ENCODE peak calls at places on chromosomes 5 and 9, in six cellular contexts. One of them, this sample, is unnamed.

GRCh38 chr9:85743290-85744128 is 1.8 kb upstream of the AGTPBP1 start:
- DNase-seq in MM.1S: no peak
- DNase-seq in GM12878: no peak
- DNase-seq in PC-3: peak
- DNase-seq in HCT116: peak
- DNase-seq in DND-41: no peak
- DNase-seq in this sample: peak

GRCh38 chr5:95720094-95720793 is 10.9 kb upstream of the RHOBTB3 start:
- DNase-seq in PC-3: no peak
- DNase-seq in HCT116: no peak
- DNase-seq in GM12878: no peak
- DNase-seq in DND-41: no peak
- DNase-seq in MM.1S: no peak
- DNase-seq in this sample: no peak

GRCh38 chr5:134967607-134968006 is at the start of gene CATSPER3:
- DNase-seq in MM.1S: no peak
- DNase-seq in DND-41: no peak
- DNase-seq in HCT116: no peak
- DNase-seq in PC-3: no peak
- DNase-seq in GM12878: no peak
- DNase-seq in this sample: no peak

GRCh38 chr9:14652729-14653377 is 40.4 kb downstream of the ZDHHC21 start:
- DNase-seq in HCT116: no peak
- DNase-seq in DND-41: no peak
- DNase-seq in PC-3: peak
- DNase-seq in MM.1S: no peak
- DNase-seq in GM12878: no peak
- DNase-seq in this sample: peak

GRCh38 chr9:96139592-96140251 is 162.3 kb downstream of the HSD17B3 start:
- DNase-seq in GM12878: no peak
- DNase-seq in DND-41: no peak
- DNase-seq in HCT116: no peak
- DNase-seq in MM.1S: no peak
- DNase-seq in PC-3: peak
- DNase-seq in this sample: no peak

GRCh38 chr9:136021891-136022681 is 60.9 kb upstream of the UBAC1 start:
- DNase-seq in GM12878: no peak
- DNase-seq in MM.1S: no peak
- DNase-seq in PC-3: no peak
- DNase-seq in DND-41: no peak
- DNase-seq in HCT116: no peak
- DNase-seq in this sample: no peak

GRCh38 chr9:115997923-115998322 is 155.7 kb upstream of the PAPPA start:
- DNase-seq in DND-41: no peak
- DNase-seq in MM.1S: no peak
- DNase-seq in GM12878: no peak
- DNase-seq in PC-3: peak
- DNase-seq in HCT116: no peak
- DNase-seq in this sample: no peak

GRCh38 chr9:129938291-129938979 is 103.2 kb downstream of the USP20 start:
- DNase-seq in DND-41: no peak
- DNase-seq in PC-3: peak
- DNase-seq in HCT116: no peak
- DNase-seq in GM12878: no peak
- DNase-seq in MM.1S: no peak
- DNase-seq in this sample: no peak

GRCh38 chr5:130868186-130868821 is 296.8 kb downstream of the HINT1 start:
- DNase-seq in HCT116: no peak
- DNase-seq in DND-41: no peak
- DNase-seq in GM12878: no peak
- DNase-seq in MM.1S: no peak
- DNase-seq in PC-3: no peak
- DNase-seq in this sample: no peak

GRCh38 chr9:35341585-35341984 is 148.3 kb upstream of the RUSC2 start:
- DNase-seq in DND-41: no peak
- DNase-seq in HCT116: no peak
- DNase-seq in PC-3: no peak
- DNase-seq in MM.1S: no peak
- DNase-seq in GM12878: no peak
- DNase-seq in this sample: no peak

GRCh38 chr5:28743362-28743761 is 1705.0 kb upstream of the CDH9 start:
- DNase-seq in PC-3: no peak
- DNase-seq in MM.1S: peak
- DNase-seq in HCT116: no peak
- DNase-seq in GM12878: no peak
- DNase-seq in DND-41: no peak
- DNase-seq in this sample: no peak

GRCh38 chr9:99013550-99013949 is 69.8 kb downstream of the COL15A1 start:
- DNase-seq in MM.1S: no peak
- DNase-seq in HCT116: no peak
- DNase-seq in PC-3: peak
- DNase-seq in GM12878: no peak
- DNase-seq in DND-41: no peak
- DNase-seq in this sample: no peak

GRCh38 chr9:37324261-37324683 is 98.2 kb upstream of the GRHPR start:
- DNase-seq in GM12878: peak
- DNase-seq in PC-3: no peak
- DNase-seq in MM.1S: no peak
- DNase-seq in DND-41: no peak
- DNase-seq in HCT116: no peak
- DNase-seq in this sample: no peak

GRCh38 chr5:174141398-174141797 is 95.9 kb downstream of the NSG2 start:
- DNase-seq in MM.1S: no peak
- DNase-seq in DND-41: no peak
- DNase-seq in PC-3: no peak
- DNase-seq in HCT116: no peak
- DNase-seq in GM12878: no peak
- DNase-seq in this sample: no peak

GRCh38 chr5:124102491-124102890 is 590.5 kb downstream of the CSNK1G3 start:
- DNase-seq in PC-3: peak
- DNase-seq in MM.1S: no peak
- DNase-seq in HCT116: no peak
- DNase-seq in GM12878: no peak
- DNase-seq in DND-41: no peak
- DNase-seq in this sample: no peak

DNA sequence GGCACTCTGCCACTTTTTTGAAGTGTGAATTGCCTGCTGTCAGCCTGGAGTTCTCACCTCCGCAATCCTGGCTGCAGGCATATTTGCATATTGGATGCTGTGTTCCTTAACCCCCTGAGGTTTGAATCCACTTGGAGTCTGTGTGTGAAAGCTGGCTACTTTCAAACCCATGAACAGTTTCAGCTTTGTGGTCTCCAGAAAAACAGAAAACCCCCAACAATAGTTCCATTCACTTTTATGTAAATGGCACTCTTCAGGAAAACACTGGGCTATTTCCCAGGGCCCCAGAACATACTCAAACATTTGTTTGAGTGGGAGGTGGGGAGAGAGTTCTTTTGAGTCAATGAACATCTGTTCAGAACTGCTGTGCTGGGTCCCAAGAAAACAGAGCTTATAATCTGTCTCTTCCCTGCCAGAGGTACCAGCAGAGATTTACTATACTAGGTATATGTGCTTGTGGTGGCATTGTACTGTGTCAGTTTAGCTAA is 5.0 kb downstream of the NUDT2 start:
- DNase-seq in GM12878: no peak
- DNase-seq in HCT116: no peak
- DNase-seq in PC-3: no peak
- DNase-seq in DND-41: no peak
- DNase-seq in MM.1S: no peak
- DNase-seq in this sample: no peak
- H3K9ac ChIP-seq in GM12878: no peak
- H3K9ac ChIP-seq in HCT116: no peak
- H3K9ac ChIP-seq in PC-3: no peak
- H3K9ac ChIP-seq in DND-41: no peak
- H3K9ac ChIP-seq in MM.1S: no peak
- H3K9ac ChIP-seq in this sample: peak

GRCh38 chr5:160173-160510 is 31.2 kb upstream of the LRRC14B start:
- DNase-seq in PC-3: no peak
- DNase-seq in DND-41: no peak
- DNase-seq in MM.1S: no peak
- DNase-seq in GM12878: no peak
- DNase-seq in HCT116: no peak
- DNase-seq in this sample: no peak

GRCh38 chr5:159448-160172 is 31.7 kb upstream of the LRRC14B start:
- DNase-seq in HCT116: no peak
- DNase-seq in DND-41: no peak
- DNase-seq in MM.1S: no peak
- DNase-seq in PC-3: peak
- DNase-seq in GM12878: no peak
- DNase-seq in this sample: peak

GRCh38 chr5:161541-162110 is 29.7 kb upstream of the LRRC14B start:
- DNase-seq in HCT116: no peak
- DNase-seq in MM.1S: no peak
- DNase-seq in DND-41: no peak
- DNase-seq in GM12878: no peak
- DNase-seq in PC-3: no peak
- DNase-seq in this sample: no peak

GRCh38 chr5:162190-162564 is 29.1 kb upstream of the LRRC14B start:
- DNase-seq in GM12878: no peak
- DNase-seq in DND-41: no peak
- DNase-seq in PC-3: no peak
- DNase-seq in HCT116: no peak
- DNase-seq in MM.1S: no peak
- DNase-seq in this sample: no peak

DNA sequence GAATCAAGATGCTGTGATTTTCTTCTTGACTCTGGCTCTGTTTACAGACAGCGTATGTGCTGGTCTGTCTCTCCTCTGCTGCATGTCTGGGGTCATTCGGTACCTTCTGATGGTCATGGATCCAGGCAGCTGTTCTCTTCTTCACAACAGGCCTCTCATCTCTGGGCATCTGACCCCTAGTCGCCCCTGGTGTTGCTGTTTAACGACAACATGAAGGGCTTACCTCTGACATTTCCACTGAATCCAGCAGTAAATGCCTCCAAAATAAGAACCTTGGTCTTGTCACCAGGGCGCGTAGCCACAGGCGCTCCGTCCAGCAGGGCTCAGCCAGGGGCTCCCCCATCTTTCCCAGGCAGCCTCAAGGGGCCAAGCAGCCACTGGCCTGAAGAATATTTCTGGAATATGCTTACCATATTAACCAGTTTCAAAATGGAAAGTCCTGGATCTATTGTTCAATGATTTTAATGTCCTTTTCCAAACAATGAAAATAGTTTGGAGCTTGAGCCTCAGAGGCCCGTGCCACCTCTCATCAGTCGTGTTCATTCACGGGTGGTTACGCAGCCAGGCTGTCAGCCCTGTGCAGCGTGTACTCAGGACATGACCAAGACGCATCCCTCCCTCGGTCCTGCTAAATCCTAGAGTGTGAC is 30.3 kb upstream of the LRRC14B start:
- DNase-seq in MM.1S: no peak
- DNase-seq in HCT116: no peak
- DNase-seq in GM12878: no peak
- DNase-seq in PC-3: no peak
- DNase-seq in DND-41: no peak
- DNase-seq in this sample: no peak
- TF ChIP-seq EZH2 in MM.1S: no peak
- TF ChIP-seq EZH2 in HCT116: no peak
- TF ChIP-seq EZH2 in GM12878: no peak
- TF ChIP-seq EZH2 in PC-3: no peak
- TF ChIP-seq EZH2 in DND-41: no peak
- TF ChIP-seq EZH2 in this sample: no peak

DNA sequence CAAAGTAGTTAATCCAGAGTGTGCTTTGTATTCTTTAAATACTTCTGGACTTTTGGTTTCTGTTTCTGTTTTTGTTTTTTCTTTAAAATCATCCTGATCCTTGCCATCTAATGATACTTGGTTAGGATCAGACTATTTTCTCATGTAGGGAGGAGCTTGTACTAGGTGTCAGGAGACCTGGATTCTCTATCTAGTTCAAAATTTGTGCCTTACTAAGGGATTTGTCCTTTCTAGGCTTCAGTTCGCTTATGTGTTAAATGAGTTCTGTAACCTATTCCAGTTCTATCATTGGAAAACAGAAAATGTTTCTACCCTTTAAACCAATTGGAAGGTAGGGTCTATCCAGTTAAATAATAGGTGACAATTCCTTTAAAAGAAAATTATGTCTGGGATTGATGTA is 3.3 kb upstream of the MEF2C start:
- DNase-seq in DND-41: no peak
- DNase-seq in GM12878: no peak
- DNase-seq in PC-3: no peak
- DNase-seq in MM.1S: peak
- DNase-seq in HCT116: no peak
- DNase-seq in this sample: no peak
- H3K4me3 ChIP-seq in DND-41: no peak
- H3K4me3 ChIP-seq in GM12878: peak
- H3K4me3 ChIP-seq in PC-3: no peak
- H3K4me3 ChIP-seq in MM.1S: peak
- H3K4me3 ChIP-seq in HCT116: no peak
- H3K4me3 ChIP-seq in this sample: no peak

GRCh38 chr9:92142329-92142728 is 27.1 kb upstream of the SPTLC1 start:
- DNase-seq in PC-3: no peak
- DNase-seq in GM12878: no peak
- DNase-seq in MM.1S: no peak
- DNase-seq in DND-41: no peak
- DNase-seq in HCT116: no peak
- DNase-seq in this sample: no peak

GRCh38 chr9:92140754-92141143 is 25.5 kb upstream of the SPTLC1 start:
- DNase-seq in GM12878: no peak
- DNase-seq in PC-3: no peak
- DNase-seq in HCT116: no peak
- DNase-seq in DND-41: no peak
- DNase-seq in MM.1S: no peak
- DNase-seq in this sample: no peak

GRCh38 chr9:92141144-92142129 is 26.2 kb upstream of the SPTLC1 start:
- DNase-seq in MM.1S: peak
- DNase-seq in DND-41: no peak
- DNase-seq in PC-3: peak
- DNase-seq in GM12878: no peak
- DNase-seq in HCT116: no peak
- DNase-seq in this sample: no peak

GRCh38 chr9:92138157-92138959 is 23.1 kb upstream of the SPTLC1 start:
- DNase-seq in PC-3: peak
- DNase-seq in GM12878: no peak
- DNase-seq in HCT116: no peak
- DNase-seq in MM.1S: peak
- DNase-seq in DND-41: peak
- DNase-seq in this sample: no peak

DNA sequence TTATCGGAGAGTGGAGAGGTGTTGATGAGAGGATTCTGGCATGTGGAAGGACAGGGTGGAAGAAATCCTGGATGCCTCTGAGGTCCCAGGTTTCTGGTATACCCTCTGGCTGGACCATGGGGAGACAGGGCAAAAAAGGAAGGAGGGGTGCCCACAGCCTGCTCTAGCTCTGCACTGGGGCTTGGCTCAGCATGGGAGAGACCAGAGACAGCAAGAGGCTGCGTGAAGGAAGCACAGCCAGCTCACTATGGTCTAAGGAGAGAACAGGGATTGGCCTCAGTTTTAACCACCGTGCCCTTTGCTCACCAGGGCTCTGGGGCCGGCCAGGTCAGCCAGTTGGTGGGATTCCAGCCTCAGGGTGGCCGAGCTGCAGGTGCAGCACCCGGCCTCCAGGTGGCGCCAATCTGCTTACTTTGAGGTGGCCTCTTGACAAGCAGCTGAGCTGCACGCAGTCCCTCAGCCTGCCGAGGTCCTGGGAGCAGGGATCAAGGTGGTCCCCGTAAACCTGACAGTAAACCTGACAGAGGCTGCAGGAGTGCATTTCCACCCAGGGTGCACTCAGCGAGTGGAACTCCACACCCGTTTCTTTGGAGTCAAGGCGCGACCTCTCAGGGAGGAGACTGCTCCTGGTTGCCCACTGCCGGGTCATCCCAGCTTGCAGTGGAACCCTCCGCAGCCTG is 25.0 kb upstream of the SPTLC1 start:
- DNase-seq in GM12878: no peak
- DNase-seq in DND-41: peak
- DNase-seq in PC-3: peak
- DNase-seq in MM.1S: peak
- DNase-seq in HCT116: peak
- DNase-seq in this sample: no peak
- H3K9ac ChIP-seq in GM12878: no peak
- H3K9ac ChIP-seq in DND-41: no peak
- H3K9ac ChIP-seq in PC-3: no peak
- H3K9ac ChIP-seq in MM.1S: no peak
- H3K9ac ChIP-seq in HCT116: no peak
- H3K9ac ChIP-seq in this sample: no peak

This sample was measured in SK-N-MC.